ENCODE peak calls at places on chromosomes 16 and 17, in six cellular contexts. Z is AG10803; G is A673; P is A549; Q is GM13976; W is CD8-positive, alpha-beta T cell. V is an unnamed sample.

GRCh38 chr17:12667299-12667958 is 1.7 kb downstream of the MYOCD start:
- DNase-seq in Z (peak; percentile 55), G (peak; percentile 58), P (peak; percentile 90), Q (peak; percentile 64), W (no peak), V (peak; percentile 32)

GRCh38 chr16:67241008-67241900 is 6.0 kb downstream of the FHOD1 start:
- DNase-seq in Z (peak; percentile 90), G (peak; percentile 42), P (peak; percentile 74), Q (no peak), W (no peak), V (no peak)

GRCh38 chr16:63461248-63461841 is 1425.1 kb upstream of the CDH8 start:
- DNase-seq in Z (peak; percentile 42), G (peak; percentile 57), P (peak; percentile 38), Q (no peak), W (no peak), V (no peak)

GRCh38 chr16:11252482-11252931 is 3.5 kb downstream of the SOCS1 start:
- DNase-seq in Z (no peak), G (no peak), P (no peak), Q (no peak), W (no peak), V (no peak)

GRCh38 chr16:85905110-85906095 is 6.4 kb downstream of the IRF8 start:
- DNase-seq in Z (no peak), G (no peak), P (no peak), Q (no peak), W (no peak), V (no peak)

GRCh38 chr16:84754353-84754856 is 54.6 kb downstream of the USP10 start:
- DNase-seq in Z (peak; percentile 88), G (peak; percentile 92), P (peak; percentile 86), Q (peak; percentile 74), W (peak; percentile 69), V (peak; percentile 74)

GRCh38 chr17:70076831-70077230 is 1.8 kb downstream of the KCNJ16 start:
- DNase-seq in Z (no peak), G (no peak), P (no peak), Q (no peak), W (no peak), V (no peak)

GRCh38 chr16:30557950-30558788 is at the start of gene ZNF764:
- DNase-seq in Z (peak; percentile 97), G (peak; percentile 99), P (peak; percentile 99), Q (peak; percentile 95), W (peak; percentile 96), V (peak; percentile 93)

GRCh38 chr17:83080641-83081560 is 1.5 kb downstream of the METRNL start:
- DNase-seq in Z (no peak), G (no peak), P (no peak), Q (peak; percentile 85), W (peak; percentile 59), V (peak; percentile 82)

GRCh38 chr16:50282010-50282538 is 15.7 kb downstream of the ADCY7 start:
- DNase-seq in Z (peak; percentile 47), G (no peak), P (no peak), Q (peak; percentile 84), W (peak; percentile 80), V (peak; percentile 84)

GRCh38 chr16:31455601-31456314 is 3.5 kb upstream of the ARMC5 start:
- DNase-seq in Z (peak; percentile 9), G (peak; percentile 38), P (peak; percentile 43), Q (no peak), W (no peak), V (peak; percentile 15)

GRCh38 chr16:23088018-23088417 is 61.2 kb downstream of the USP31 start:
- DNase-seq in Z (no peak), G (no peak), P (no peak), Q (no peak), W (no peak), V (no peak)

GRCh38 chr17:16377804-16378400 is 3.0 kb upstream of the UBB start:
- DNase-seq in Z (peak; percentile 82), G (no peak), P (peak; percentile 68), Q (no peak), W (no peak), V (no peak)

GRCh38 chr17:57293077-57293476 is 36.8 kb downstream of the MSI2 start:
- DNase-seq in Z (no peak), G (no peak), P (no peak), Q (no peak), W (no peak), V (no peak)

GRCh38 chr17:2123467-2124251 is 68.8 kb downstream of the HIC1 start:
- DNase-seq in Z (peak; percentile 41), G (no peak), P (no peak), Q (peak; percentile 53), W (no peak), V (peak; percentile 36)

GRCh38 chr17:30961213-30962188 is 9.3 kb upstream of the RNF135 start:
- DNase-seq in Z (peak; percentile 40), G (no peak), P (peak; percentile 55), Q (peak; percentile 54), W (no peak), V (peak; percentile 51)

GRCh38 chr16:71296584-71297133 is 7.5 kb upstream of the CMTR2 start:
- DNase-seq in Z (no peak), G (no peak), P (no peak), Q (no peak), W (no peak), V (no peak)

GRCh38 chr16:68381363-68381724 is 67.0 kb downstream of the SMPD3 start:
- DNase-seq in Z (no peak), G (no peak), P (peak; percentile 30), Q (no peak), W (no peak), V (no peak)

GRCh38 chr16:30761427-30761927 is 385 bp downstream of the CFAP119 start:
- DNase-seq in Z (no peak), G (peak; percentile 60), P (no peak), Q (peak; percentile 73), W (no peak), V (peak; percentile 69)

GRCh38 chr17:29581583-29582253 is 7.7 kb downstream of the GIT1 start:
- DNase-seq in Z (no peak), G (no peak), P (no peak), Q (no peak), W (no peak), V (no peak)

GRCh38 chr17:48444531-48445247 is 14.7 kb upstream of the SKAP1 start:
- DNase-seq in Z (no peak), G (peak; percentile 34), P (no peak), Q (no peak), W (peak; percentile 64), V (no peak)

GRCh38 chr17:28173801-28174200 is 131.3 kb downstream of the NLK start:
- DNase-seq in Z (peak; percentile 2), G (peak; percentile 52), P (no peak), Q (no peak), W (no peak), V (no peak)

GRCh38 chr16:10616395-10616743 is 36.0 kb upstream of the EMP2 start:
- DNase-seq in Z (no peak), G (no peak), P (no peak), Q (no peak), W (no peak), V (no peak)

GRCh38 chr16:69089091-69089912 is 16.2 kb upstream of the HAS3 start:
- DNase-seq in Z (no peak), G (no peak), P (peak; percentile 35), Q (peak; percentile 49), W (no peak), V (no peak)

GRCh38 chr17:46013502-46014165 is 14.6 kb downstream of the STH start:
- DNase-seq in Z (peak; percentile 82), G (peak; percentile 84), P (no peak), Q (no peak), W (no peak), V (no peak)
- TF ChIP-seq CTCF in Z (no peak), G (no peak), P (no peak), Q (no peak), W (no peak), V (no peak)

DNA sequence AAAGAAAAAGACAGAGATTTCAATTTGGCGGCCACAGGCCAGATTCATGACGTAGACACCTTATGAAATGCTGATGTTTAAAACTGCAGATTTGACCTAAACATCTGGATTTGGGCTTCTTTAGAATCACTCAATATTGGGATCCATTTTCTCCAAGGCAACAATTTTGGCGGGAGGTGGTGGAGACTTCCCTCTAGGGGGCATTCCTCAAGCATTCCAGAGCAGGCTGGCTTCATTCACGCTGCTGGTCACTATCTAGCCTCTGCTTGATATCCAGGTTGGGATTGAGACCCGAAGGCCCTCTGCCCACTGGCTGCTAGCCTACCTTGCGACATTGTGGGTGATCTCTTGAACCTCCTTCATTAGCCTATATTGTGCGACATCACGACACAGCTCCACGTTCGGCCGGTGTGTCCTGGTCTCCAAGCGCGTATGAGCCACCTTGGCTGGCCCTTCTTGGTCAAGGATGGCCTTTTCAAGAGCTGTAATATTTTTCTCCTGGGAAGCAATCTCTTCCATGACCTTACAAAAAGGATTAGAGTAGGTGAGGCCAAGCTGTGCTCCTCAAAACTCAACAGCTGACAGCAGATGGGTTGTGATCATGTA is 24.5 kb downstream of the FBXO39 start:
- DNase-seq in Z (no peak), G (no peak), P (no peak), Q (no peak), W (no peak), V (no peak)
- TF ChIP-seq CTCF in Z (no peak), G (no peak), P (no peak), Q (no peak), W (no peak), V (peak; percentile 36)

GRCh38 chr16:75265911-75266701 is 14.7 kb upstream of the BCAR1 start:
- DNase-seq in Z (peak; percentile 47), G (peak; percentile 58), P (peak; percentile 77), Q (peak; percentile 96), W (no peak), V (peak; percentile 94)
- TF ChIP-seq CTCF in Z (no peak), G (no peak), P (no peak), Q (no peak), W (no peak), V (no peak)

GRCh38 chr17:81428521-81428920 is 33.3 kb downstream of the BAHCC1 start:
- DNase-seq in Z (no peak), G (no peak), P (no peak), Q (no peak), W (no peak), V (no peak)

GRCh38 chr17:81428945-81429344 is 33.7 kb downstream of the BAHCC1 start:
- DNase-seq in Z (no peak), G (no peak), P (no peak), Q (no peak), W (no peak), V (no peak)

GRCh38 chr17:81429353-81429774 is 34.1 kb downstream of the BAHCC1 start:
- DNase-seq in Z (peak; percentile 72), G (peak; percentile 88), P (peak; percentile 80), Q (no peak), W (no peak), V (no peak)

GRCh38 chr17:81428121-81428515 is 32.9 kb downstream of the BAHCC1 start:
- DNase-seq in Z (peak; percentile 72), G (peak; percentile 62), P (no peak), Q (no peak), W (no peak), V (no peak)

DNA sequence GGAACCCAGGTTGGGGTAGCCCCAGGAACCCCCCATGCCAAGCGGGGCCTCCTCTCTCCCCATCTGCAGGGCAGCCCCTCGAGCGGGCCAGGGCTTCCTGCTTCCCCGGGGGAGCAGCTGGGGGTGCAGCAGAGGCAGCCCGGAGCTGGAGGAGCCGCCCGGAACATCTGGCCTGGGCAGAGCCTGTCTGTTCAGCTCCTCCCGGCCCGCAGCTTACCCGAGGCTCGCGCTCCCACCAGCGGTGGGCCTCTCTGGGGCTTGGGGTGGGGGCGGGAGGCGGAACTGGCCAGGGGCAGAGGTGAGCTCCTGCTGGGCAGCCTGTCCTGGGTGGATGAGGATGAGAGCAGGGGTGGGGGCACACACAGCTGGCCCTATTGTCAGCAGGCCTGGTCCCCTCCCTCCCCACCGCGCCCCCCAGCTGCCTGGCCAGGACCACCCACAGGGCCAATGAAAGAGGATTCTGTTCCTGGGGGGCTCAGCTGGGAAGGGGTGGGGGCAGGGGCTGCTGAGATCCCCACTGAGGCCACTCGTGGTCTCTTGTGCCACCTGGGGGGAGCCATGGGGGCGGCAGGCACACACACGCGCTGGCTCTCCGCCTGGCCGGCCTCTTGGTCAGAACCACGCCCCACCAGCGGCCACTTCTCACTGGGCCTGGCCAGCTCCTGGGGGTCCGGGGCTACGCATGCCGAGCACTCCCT is 34.7 kb downstream of the BAHCC1 start:
- DNase-seq in Z (peak; percentile 53), G (peak; percentile 71), P (no peak), Q (no peak), W (no peak), V (no peak)
- TF ChIP-seq CTCF in Z (peak; percentile 5), G (peak; percentile 5), P (no peak), Q (peak; percentile 14), W (no peak), V (peak; percentile 4)

V was measured in GM10248.